ENCODE peak calls at places on chromosomes 2 and 18, in five cellular contexts. N is neural crest cell; Y is brain microvascular endothelial cell; E is activated naive CD8-positive, alpha-beta T cell treated with anti-CD3 and anti-CD28 coated beads for 36 hours; U is sciatic nerve. L is an unnamed sample.

GRCh38 chr2:112973156-112973555 is 4.7 kb upstream of the IL36G start:
- DNase-seq in Y (no peak), U (no peak), N (no peak), E (no peak), L (no peak)

GRCh38 chr2:121343191-121343590 is 58.2 kb upstream of the TFCP2L1 start:
- DNase-seq in Y (no peak), U (no peak), N (no peak), E (no peak), L (no peak)

GRCh38 chr2:223944704-223945531 is at the start of gene WDFY1:
- DNase-seq in N (peak), U (peak), Y (peak), E (peak), L (peak)

GRCh38 chr2:216633616-216634316 is 546 bp downstream of the IGFBP2 start:
- DNase-seq in U (no peak), E (no peak), N (peak), Y (no peak), L (no peak)

GRCh38 chr18:12092398-12093229 is 1.0 kb upstream of the ANKRD62 start:
- DNase-seq in N (no peak), U (no peak), E (no peak), Y (no peak), L (no peak)

GRCh38 chr18:55589625-55590291 is 1.8 kb upstream of the TCF4 start:
- DNase-seq in U (peak), N (peak), E (peak), Y (peak), L (peak)

GRCh38 chr2:172087780-172088244 is 2.5 kb downstream of the DLX1 start:
- DNase-seq in N (peak), Y (no peak), U (no peak), E (no peak), L (no peak)

GRCh38 chr2:161436411-161436810 is 20.3 kb downstream of the TBR1 start:
- DNase-seq in U (no peak), E (no peak), N (no peak), Y (peak), L (peak)

GRCh38 chr2:58896600-58896999 is 655.5 kb upstream of the FANCL start:
- DNase-seq in U (peak), E (no peak), N (no peak), Y (peak), L (peak)

GRCh38 chr2:176494949-176495353 is 225.7 kb downstream of the MTX2 start:
- DNase-seq in Y (no peak), N (no peak), E (no peak), U (peak), L (no peak)

GRCh38 chr2:20393986-20394385 is 43.3 kb upstream of the PUM2 start:
- DNase-seq in E (no peak), Y (no peak), U (peak), N (no peak), L (no peak)

GRCh38 chr2:107633580-107634147 is 193.0 kb upstream of the RGPD4 start:
- DNase-seq in U (no peak), Y (peak), N (no peak), E (no peak), L (peak)

GRCh38 chr2:26758790-26759321 is 5.2 kb upstream of the SLC35F6 start:
- DNase-seq in U (no peak), N (no peak), Y (no peak), E (no peak), L (no peak)

GRCh38 chr2:156883828-156884615 is 373.5 kb upstream of the GALNT5 start:
- DNase-seq in N (no peak), Y (peak), E (no peak), U (no peak), L (peak)

GRCh38 chr2:2735041-2735440 is 404.0 kb upstream of the MYT1L start:
- DNase-seq in N (no peak), U (no peak), E (no peak), Y (no peak), L (no peak)

L was measured in skeletal muscle cell.